ENCODE peak calls at places on chromosomes 6 and 20, in four cellular contexts. A is PC-3, K is adrenal gland, T is neural progenitor cell. S is an unnamed sample.

GRCh38 chr20:59672576-59672975 is 68.2 kb downstream of the PHACTR3 start:
- DNase-seq in K (no peak), A (no peak), T (no peak), S (no peak)

GRCh38 chr20:9103955-9104354 is 35.1 kb downstream of the PLCB4 start:
- DNase-seq in A (peak), K (no peak), T (no peak), S (peak)

GRCh38 chr20:1105599-1106194 is 12.7 kb upstream of the PSMF1 start:
- DNase-seq in T (no peak), A (no peak), K (no peak), S (no peak)

GRCh38 chr6:1404066-1404712 is 14.8 kb downstream of the FOXF2 start:
- DNase-seq in T (no peak), K (no peak), A (no peak), S (no peak)

GRCh38 chr20:25088267-25088666 is 6.3 kb upstream of the VSX1 start:
- DNase-seq in K (no peak), A (no peak), T (no peak), S (no peak)

GRCh38 chr20:36549628-36549941 is 8.3 kb downstream of the MYL9 start:
- DNase-seq in K (no peak), A (no peak), T (no peak), S (no peak)

GRCh38 chr6:162271922-162272321 is 455.6 kb downstream of the PRKN start:
- DNase-seq in A (no peak), K (no peak), T (peak), S (no peak)

GRCh38 chr6:108117427-108118358 is 43.2 kb upstream of the OSTM1 start:
- DNase-seq in A (no peak), T (peak), K (no peak), S (no peak)

GRCh38 chr6:81787313-81788068 is 35.0 kb upstream of the TENT5A start:
- DNase-seq in T (no peak), K (no peak), A (peak), S (no peak)

GRCh38 chr6:132973556-132973993 is 159.2 kb downstream of the RPS12 start:
- DNase-seq in T (peak), K (no peak), A (no peak), S (no peak)

GRCh38 chr20:62553136-62553837 is 77.5 kb upstream of the GATA5 start:
- DNase-seq in T (no peak), K (no peak), A (no peak), S (no peak)

GRCh38 chr6:144413418-144413817 is 128.3 kb downstream of the UTRN start:
- DNase-seq in T (no peak), A (peak), K (no peak), S (no peak)

GRCh38 chr20:51749674-51750036 is 18.5 kb downstream of the ATP9A start:
- DNase-seq in K (no peak), A (peak), T (no peak), S (peak)

GRCh38 chr6:97059473-97059872 is 134.9 kb downstream of the KLHL32 start:
- DNase-seq in T (peak), K (no peak), A (peak), S (no peak)

GRCh38 chr6:34709386-34709785 is 12.8 kb upstream of the ILRUN start:
- DNase-seq in T (no peak), K (peak), A (no peak), S (no peak)

GRCh38 chr6:73923899-73924485 is 228.0 kb downstream of the CD109 start:
- DNase-seq in T (no peak), K (no peak), A (no peak), S (no peak)

GRCh38 chr6:44575644-44576043 is 188.1 kb downstream of the CDC5L start:
- DNase-seq in A (no peak), K (no peak), T (no peak), S (no peak)

GRCh38 chr6:151916680-151917164 is 109.2 kb downstream of the ESR1 start:
- DNase-seq in T (no peak), A (peak), K (no peak), S (peak)

GRCh38 chr6:20472748-20473147 is 61.5 kb upstream of the CDKAL1 start:
- DNase-seq in T (no peak), A (no peak), K (no peak), S (no peak)

GRCh38 chr6:162852192-162852591 is 124.4 kb downstream of the PACRG start:
- DNase-seq in K (no peak), T (no peak), A (no peak), S (no peak)

GRCh38 chr20:3616250-3616649 is 46.9 kb downstream of the GFRA4 start:
- DNase-seq in T (peak), K (no peak), A (peak), S (peak)

GRCh38 chr20:23226612-23227265 is 123.9 kb upstream of the NXT1 start:
- DNase-seq in A (no peak), K (no peak), T (no peak), S (no peak)

GRCh38 chr6:137161975-137162374 is 11.5 kb downstream of the IL22RA2 start:
- DNase-seq in K (no peak), T (no peak), A (no peak), S (no peak)

GRCh38 chr6:5541751-5542432 is 280.6 kb downstream of the FARS2 start:
- DNase-seq in A (peak), T (no peak), K (peak), S (peak)

GRCh38 chr6:44030812-44031454 is 96.3 kb downstream of the MRPL14 start:
- DNase-seq in A (no peak), K (no peak), T (no peak), S (no peak)

GRCh38 chr6:7914311-7914710 is 3.7 kb upstream of the TXNDC5 start:
- DNase-seq in A (no peak), K (no peak), T (no peak), S (no peak)

GRCh38 chr6:24517659-24518538 is 23.1 kb downstream of the ALDH5A1 start:
- DNase-seq in T (no peak), A (no peak), K (no peak), S (no peak)

GRCh38 chr6:134908906-134909516 is 40.9 kb downstream of the ALDH8A1 start:
- DNase-seq in K (peak), A (peak), T (no peak), S (peak)

GRCh38 chr6:33289784-33290315 is 449 bp downstream of the PFDN6 start:
- DNase-seq in A (no peak), K (no peak), T (no peak), S (no peak)

GRCh38 chr6:92979281-92979680 is 440.1 kb downstream of the EPHA7 start:
- DNase-seq in T (no peak), K (no peak), A (no peak), S (no peak)

GRCh38 chr6:79377830-79378460 is 143.5 kb upstream of the HMGN3 start:
- DNase-seq in A (peak), K (peak), T (no peak), S (no peak)

GRCh38 chr6:110520188-110520956 is 44.0 kb upstream of the SLC22A16 start:
- DNase-seq in K (no peak), T (peak), A (no peak), S (no peak)

GRCh38 chr6:45566882-45567281 is 189.1 kb upstream of the SUPT3H start:
- DNase-seq in K (no peak), T (peak), A (peak), S (no peak)

GRCh38 chr6:164178933-164179332 is 764.4 kb downstream of the QKI start:
- DNase-seq in T (no peak), A (no peak), K (no peak), S (no peak)

GRCh38 chr20:16229813-16230212 is 343.4 kb downstream of the KIF16B start:
- DNase-seq in A (peak), K (no peak), T (no peak), S (no peak)

GRCh38 chr20:13261460-13262301 is 40.6 kb downstream of the ISM1 start:
- DNase-seq in T (peak), A (peak), K (peak), S (no peak)

GRCh38 chr6:52725133-52725529 is 38.1 kb downstream of the GSTA2 start:
- DNase-seq in K (peak), T (no peak), A (peak), S (peak)

GRCh38 chr20:10619427-10619826 is 54.4 kb downstream of the JAG1 start:
- DNase-seq in A (peak), T (peak), K (no peak), S (peak)
- H3K27ac ChIP-seq in A (peak), T (peak), K (no peak), S (peak)

GRCh38 chr6:145546265-145546664 is 189.1 kb downstream of the EPM2A start:
- DNase-seq in A (no peak), T (no peak), K (no peak), S (no peak)

GRCh38 chr6:145544031-145544430 is 191.3 kb downstream of the EPM2A start:
- DNase-seq in A (peak), T (peak), K (peak), S (peak)

GRCh38 chr6:145540741-145541140 is 194.6 kb downstream of the EPM2A start:
- DNase-seq in A (peak), K (no peak), T (no peak), S (no peak)

GRCh38 chr6:145547596-145548325 is 187.6 kb downstream of the EPM2A start:
- DNase-seq in A (no peak), K (no peak), T (no peak), S (no peak)

GRCh38 chr6:145544514-145544913 is 190.8 kb downstream of the EPM2A start:
- DNase-seq in A (peak), T (no peak), K (no peak), S (no peak)
- H3K27ac ChIP-seq in A (peak), T (no peak), K (no peak), S (peak)

GRCh38 chr6:169213814-169214520 is 39.7 kb downstream of the THBS2 start:
- DNase-seq in T (no peak), K (no peak), A (no peak), S (no peak)

GRCh38 chr6:169211881-169212280 is 41.8 kb downstream of the THBS2 start:
- DNase-seq in A (no peak), T (no peak), K (no peak), S (no peak)

GRCh38 chr6:169210611-169211010 is 43.0 kb downstream of the THBS2 start:
- DNase-seq in T (no peak), K (no peak), A (no peak), S (no peak)

GRCh38 chr6:169212897-169213813 is 40.5 kb downstream of the THBS2 start:
- DNase-seq in A (peak), K (peak), T (peak), S (peak)

GRCh38 chr6:169212436-169212835 is 41.2 kb downstream of the THBS2 start:
- DNase-seq in T (no peak), K (no peak), A (no peak), S (no peak)
- H3K27ac ChIP-seq in T (no peak), K (peak), A (no peak), S (peak)

DNA sequence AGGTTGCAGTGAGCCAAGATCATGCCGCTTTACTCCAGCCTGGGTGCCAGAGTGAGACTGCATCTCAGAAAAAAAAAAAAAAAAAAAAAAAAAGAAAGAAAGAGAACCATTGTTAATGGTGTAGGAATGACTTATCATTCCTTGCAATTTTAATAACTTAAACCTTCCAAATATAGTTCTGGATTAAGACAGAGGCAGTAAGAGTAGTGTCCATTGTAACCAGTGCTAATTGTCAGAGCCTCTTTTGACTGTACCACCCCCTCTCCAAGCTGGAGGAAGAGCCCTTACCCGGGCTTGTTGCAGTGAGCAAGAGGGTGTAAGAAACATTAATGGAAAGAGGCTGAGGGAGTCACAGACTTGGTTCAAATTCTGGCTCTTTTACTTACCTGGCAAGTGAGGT is 53.8 kb downstream of the SASH1 start:
- DNase-seq in A (no peak), K (no peak), T (no peak), S (no peak)
- H3K27ac ChIP-seq in A (no peak), K (peak), T (no peak), S (no peak)

DNA sequence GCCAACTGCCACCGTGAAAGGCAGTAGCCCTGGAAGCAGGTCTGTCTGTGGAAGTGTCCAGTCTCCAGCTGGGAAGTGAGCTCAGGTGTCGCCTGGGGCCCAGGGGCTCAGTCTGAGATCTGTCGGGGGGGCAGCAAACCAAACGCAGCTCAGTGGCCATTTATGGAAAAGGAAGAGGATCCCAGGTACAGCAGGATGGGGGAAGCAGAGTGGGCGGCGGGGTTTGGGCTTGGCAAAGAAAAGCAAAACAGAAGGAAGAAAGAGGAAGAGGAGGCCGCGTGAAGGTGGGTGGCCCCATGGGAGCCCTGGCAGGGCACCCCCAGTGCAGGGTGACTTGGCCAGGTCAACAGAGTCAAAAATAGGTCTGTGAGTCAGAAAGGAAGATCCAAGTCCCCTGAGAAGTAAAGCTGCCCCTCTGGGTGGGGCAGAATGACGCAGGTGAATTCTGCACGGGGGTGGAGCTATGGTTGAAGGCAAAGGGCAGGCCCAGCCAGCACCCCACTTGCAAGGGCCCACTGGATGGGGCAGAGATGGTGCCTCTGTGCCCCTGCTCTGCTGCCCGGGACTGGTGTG is 5.3 kb downstream of the PXDC1 start:
- DNase-seq in T (no peak), K (no peak), A (no peak), S (no peak)
- H3K27ac ChIP-seq in T (no peak), K (peak), A (no peak), S (no peak)

DNA sequence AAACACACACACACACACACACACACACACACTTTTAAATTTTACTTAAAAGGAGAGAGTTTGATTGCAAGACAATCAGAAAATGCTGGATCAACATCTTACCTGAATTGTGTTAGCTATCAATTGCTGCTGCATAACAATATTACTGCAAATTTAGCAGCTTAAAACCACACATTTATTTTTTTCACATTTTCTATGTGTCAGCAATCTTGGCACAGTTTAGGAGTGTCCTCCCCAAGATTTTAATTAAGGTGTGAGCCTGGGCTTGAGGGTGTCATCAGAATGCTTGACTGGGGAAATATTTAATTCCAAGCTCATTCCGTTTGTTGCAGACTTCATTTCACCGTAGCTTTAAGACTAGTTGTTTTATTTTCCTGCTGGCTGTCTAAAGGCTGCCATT is 431.0 kb upstream of the GJE1 start:
- DNase-seq in A (no peak), T (no peak), K (no peak), S (no peak)
- H3K27ac ChIP-seq in A (no peak), T (no peak), K (no peak), S (no peak)

GRCh38 chr20:45055056-45055455 is 45.9 kb downstream of the KCNS1 start:
- DNase-seq in T (no peak), K (no peak), A (no peak), S (no peak)
- H3K27ac ChIP-seq in T (no peak), K (no peak), A (no peak), S (no peak)

S was measured in epithelial cell of prostate.